ENCODE peak calls at places on chromosomes 16 and 17, in seven cellular contexts. C is left cardiac atrium; E is esophagus muscularis mucosa; A is C1 segment of cervical spinal cord; M is endodermal cell; Z is AML-193; W is activated T-cell treated with anti-CD3 and anti-CD28 coated beads, Interleukin-2, amount 50 U/mL, for 72 hours. O is an unnamed sample.

GRCh38 chr17:44919411-44919810 is 4.1 kb upstream of the GFAP start:
- DNase-seq in C (no peak), E (no peak), A (no peak), M (no peak), Z (no peak), W (no peak), O (no peak)

GRCh38 chr17:55124730-55125129 is 140.0 kb upstream of the HLF start:
- DNase-seq in C (no peak), E (no peak), A (no peak), M (no peak), Z (no peak), W (no peak), O (peak; percentile 57)

GRCh38 chr16:87995644-87996043 is 44.4 kb downstream of the BANP start:
- DNase-seq in C (no peak), E (no peak), A (no peak), M (no peak), Z (no peak), W (no peak), O (no peak)

GRCh38 chr16:81403601-81404391 is 40.8 kb upstream of the CMIP start:
- DNase-seq in C (peak; percentile 88), E (peak; percentile 96), A (peak; percentile 16), M (peak; percentile 98), Z (peak; percentile 77), W (peak; percentile 85), O (peak; percentile 91)

GRCh38 chr16:2022723-2023097 is 3.1 kb downstream of the NPW start:
- DNase-seq in C (no peak), E (no peak), A (no peak), M (peak; percentile 92), Z (peak; percentile 26), W (peak; percentile 51), O (no peak)

GRCh38 chr16:85935957-85936760 is 37.2 kb downstream of the IRF8 start:
- DNase-seq in C (no peak), E (no peak), A (no peak), M (no peak), Z (peak; percentile 55), W (peak; percentile 87), O (peak; percentile 46)

GRCh38 chr17:64183815-64184397 is 54.0 kb upstream of the ERN1 start:
- DNase-seq in C (no peak), E (no peak), A (no peak), M (no peak), Z (no peak), W (peak; percentile 46), O (no peak)

GRCh38 chr17:48055531-48056245 is 7.5 kb downstream of the NFE2L1 start:
- DNase-seq in C (peak; percentile 7), E (no peak), A (no peak), M (peak; percentile 92), Z (no peak), W (peak; percentile 81), O (no peak)

GRCh38 chr16:75304521-75305363 is 53.3 kb upstream of the BCAR1 start:
- DNase-seq in C (peak; percentile 72), E (no peak), A (no peak), M (no peak), Z (no peak), W (peak; percentile 13), O (peak; percentile 66)

GRCh38 chr16:24988593-24989338 is 26.4 kb downstream of the ARHGAP17 start:
- DNase-seq in C (no peak), E (no peak), A (no peak), M (no peak), Z (no peak), W (peak; percentile 26), O (peak; percentile 81)

GRCh38 chr16:55641430-55642056 is 14.2 kb upstream of the SLC6A2 start:
- DNase-seq in C (no peak), E (no peak), A (no peak), M (peak; percentile 25), Z (no peak), W (no peak), O (no peak)

GRCh38 chr16:23704772-23705516 is 8.1 kb downstream of the ERN2 start:
- DNase-seq in C (no peak), E (no peak), A (no peak), M (no peak), Z (no peak), W (no peak), O (no peak)

GRCh38 chr16:57480127-57480753 is 6.1 kb downstream of the DOK4 start:
- DNase-seq in C (peak; percentile 72), E (no peak), A (no peak), M (peak; percentile 62), Z (no peak), W (no peak), O (peak; percentile 90)

GRCh38 chr17:59845595-59846390 is 47.0 kb downstream of the TUBD1 start:
- DNase-seq in C (no peak), E (no peak), A (no peak), M (peak; percentile 70), Z (no peak), W (peak; percentile 47), O (peak; percentile 81)

GRCh38 chr17:77311371-77311981 is 170.7 kb downstream of the SEC14L1 start:
- DNase-seq in C (peak; percentile 17), E (no peak), A (no peak), M (peak; percentile 72), Z (no peak), W (no peak), O (peak; percentile 81)

GRCh38 chr17:77461277-77462057 is 320.7 kb downstream of the SEC14L1 start:
- DNase-seq in C (no peak), E (no peak), A (no peak), M (no peak), Z (no peak), W (no peak), O (no peak)

GRCh38 chr16:86355538-86355937 is 154.8 kb upstream of the FOXF1 start:
- DNase-seq in C (no peak), E (no peak), A (no peak), M (no peak), Z (no peak), W (no peak), O (no peak)

GRCh38 chr17:62801553-62801952 is 6.6 kb downstream of the MARCHF10 start:
- DNase-seq in C (no peak), E (no peak), A (no peak), M (no peak), Z (no peak), W (no peak), O (no peak)

GRCh38 chr16:1125471-1125870 is 27.4 kb upstream of the CACNA1H start:
- DNase-seq in C (no peak), E (no peak), A (no peak), M (no peak), Z (no peak), W (peak; percentile 20), O (peak; percentile 14)

GRCh38 chr17:13635951-13636350 is 34.2 kb upstream of the HS3ST3A1 start:
- DNase-seq in C (no peak), E (no peak), A (no peak), M (no peak), Z (no peak), W (no peak), O (no peak)

GRCh38 chr17:35241520-35241919 is 1.4 kb upstream of the SLFN5 start:
- DNase-seq in C (no peak), E (no peak), A (no peak), M (peak; percentile 64), Z (no peak), W (peak; percentile 57), O (no peak)

GRCh38 chr16:11586856-11587642 is at the start of gene LITAF:
- DNase-seq in C (peak; percentile 74), E (no peak), A (no peak), M (peak; percentile 83), Z (no peak), W (peak; percentile 72), O (peak; percentile 76)

GRCh38 chr16:25210758-25211157 is 6.0 kb upstream of the AQP8 start:
- DNase-seq in C (no peak), E (no peak), A (no peak), M (no peak), Z (no peak), W (peak; percentile 5), O (no peak)

GRCh38 chr16:49260253-49260652 is 21.4 kb downstream of the CBLN1 start:
- DNase-seq in C (no peak), E (peak; percentile 5), A (no peak), M (no peak), Z (no peak), W (no peak), O (no peak)

GRCh38 chr16:23124315-23124714 is 24.9 kb downstream of the USP31 start:
- DNase-seq in C (no peak), E (no peak), A (no peak), M (no peak), Z (no peak), W (no peak), O (no peak)

GRCh38 chr17:81218991-81219390 is 3.8 kb downstream of the CEP131 start:
- DNase-seq in C (no peak), E (no peak), A (no peak), M (no peak), Z (no peak), W (no peak), O (no peak)

GRCh38 chr17:50128441-50129302 is 1.3 kb downstream of the SAMD14 start:
- DNase-seq in C (no peak), E (no peak), A (no peak), M (peak; percentile 90), Z (no peak), W (no peak), O (no peak)

GRCh38 chr17:12519956-12520594 is 145.6 kb upstream of the MYOCD start:
- DNase-seq in C (no peak), E (no peak), A (no peak), M (no peak), Z (no peak), W (no peak), O (no peak)

GRCh38 chr17:48500435-48501426 is 30.1 kb downstream of the HOXB1 start:
- DNase-seq in C (no peak), E (no peak), A (no peak), M (peak; percentile 81), Z (no peak), W (no peak), O (peak; percentile 35)

GRCh38 chr16:69567031-69567680 is 1.4 kb downstream of the NFAT5 start:
- DNase-seq in C (no peak), E (no peak), A (no peak), M (peak; percentile 68), Z (no peak), W (peak; percentile 18), O (no peak)

GRCh38 chr17:19723967-19724366 is 7.6 kb upstream of the SLC47A2 start:
- DNase-seq in C (no peak), E (no peak), A (no peak), M (no peak), Z (no peak), W (no peak), O (no peak)

GRCh38 chr17:61486135-61487120 is 34.2 kb downstream of the TBX4 start:
- DNase-seq in C (no peak), E (no peak), A (no peak), M (peak; percentile 68), Z (no peak), W (no peak), O (no peak)

GRCh38 chr16:52114414-52114813 is 432.5 kb downstream of the TOX3 start:
- DNase-seq in C (no peak), E (no peak), A (no peak), M (no peak), Z (no peak), W (no peak), O (no peak)

GRCh38 chr16:64470916-64471315 is 650.9 kb downstream of the CDH11 start:
- DNase-seq in C (no peak), E (no peak), A (no peak), M (no peak), Z (no peak), W (no peak), O (no peak)

GRCh38 chr16:89324056-89325010 is 106.8 kb downstream of the ZNF778 start:
- DNase-seq in C (peak; percentile 16), E (no peak), A (no peak), M (no peak), Z (no peak), W (peak; percentile 82), O (no peak)